ENCODE peak calls at places on chromosomes 3 and 15, in nine cellular contexts. A is left ventricle myocardium inferior; K is fibroblast of the aortic adventitia; F is GM23248; P is A673; L is CD4-positive, CD25-positive, alpha-beta regulatory T cell; V is cardiac muscle cell; B is CD8-positive, alpha-beta memory T cell; S is mucosa of descending colon. U is an unnamed sample.
A peak's percentile ranks its signal among the peaks of the same experiment; 100 is the strongest.

GRCh38 chr3:19052874-19053273 is 95.4 kb upstream of the KCNH8 start:
- DNase-seq in V (no peak), A (no peak), K (no peak), P (no peak), B (no peak), F (no peak), S (no peak), L (no peak), U (no peak)

GRCh38 chr3:73361591-73361990 is 263.1 kb downstream of the PDZRN3 start:
- DNase-seq in A (no peak), F (no peak), K (no peak), P (no peak), S (no peak), B (no peak), V (no peak), L (no peak), U (no peak)

GRCh38 chr3:150078983-150079739 is 108.5 kb upstream of the PFN2 start:
- DNase-seq in P (peak; percentile 46), V (no peak), L (no peak), A (no peak), F (peak; percentile 97), S (no peak), K (peak; percentile 87), B (no peak), U (no peak)

GRCh38 chr3:65330072-65330471 is 642.3 kb upstream of the ADAMTS9 start:
- DNase-seq in F (peak; percentile 56), B (no peak), K (peak; percentile 58), S (no peak), L (no peak), P (no peak), A (no peak), V (no peak), U (no peak)

GRCh38 chr3:133049491-133049890 is 11.3 kb downstream of the TMEM108 start:
- DNase-seq in S (no peak), A (no peak), V (no peak), L (no peak), B (no peak), F (no peak), P (no peak), K (no peak), U (no peak)

GRCh38 chr15:53522878-53523455 is 236.5 kb downstream of the WDR72 start:
- DNase-seq in F (no peak), A (no peak), P (peak; percentile 4), S (no peak), L (no peak), K (no peak), B (no peak), V (peak; percentile 42), U (no peak)

GRCh38 chr3:48504051-48504946 is at the start of gene SHISA5:
- DNase-seq in F (peak; percentile 78), V (peak; percentile 68), B (peak; percentile 39), S (peak; percentile 85), L (peak; percentile 61), K (peak; percentile 82), A (peak; percentile 88), P (peak; percentile 35), U (peak; percentile 82)

GRCh38 chr3:188440563-188440962 is 286.6 kb downstream of the LPP start:
- DNase-seq in K (no peak), L (no peak), F (no peak), A (no peak), P (no peak), B (no peak), S (no peak), V (no peak), U (no peak)

GRCh38 chr15:68204776-68205557 is at the start of gene CALML4:
- DNase-seq in S (peak; percentile 93), A (peak; percentile 69), P (no peak), B (no peak), L (no peak), V (no peak), F (peak; percentile 59), K (peak; percentile 65), U (no peak)

GRCh38 chr3:128009952-128010846 is 42.0 kb upstream of the SEC61A1 start:
- DNase-seq in A (no peak), K (peak; percentile 97), B (no peak), S (no peak), L (no peak), F (peak; percentile 78), V (no peak), P (peak; percentile 24), U (no peak)

GRCh38 chr3:181253796-181254195 is 264.3 kb upstream of the DNAJC19 start:
- DNase-seq in B (no peak), V (peak; percentile 50), L (no peak), P (no peak), K (no peak), F (no peak), S (no peak), A (no peak), U (peak; percentile 42)

GRCh38 chr15:81033508-81033907 is 32.8 kb downstream of the TLNRD1 start:
- DNase-seq in S (no peak), B (no peak), V (no peak), A (no peak), K (no peak), L (no peak), P (no peak), F (no peak), U (no peak)

GRCh38 chr3:49839193-49839809 is 17.1 kb downstream of the TRAIP start:
- DNase-seq in F (peak; percentile 86), L (peak; percentile 84), V (peak; percentile 83), A (peak; percentile 86), B (peak; percentile 78), P (peak; percentile 68), K (peak; percentile 87), S (peak; percentile 73), U (peak; percentile 84)

GRCh38 chr15:92112180-92112579 is 258.7 kb downstream of the SLCO3A1 start:
- DNase-seq in K (peak; percentile 81), S (no peak), F (peak; percentile 74), P (no peak), L (no peak), A (no peak), B (no peak), V (no peak), U (no peak)

GRCh38 chr15:86915811-86916331 is 836.2 kb downstream of the AGBL1 start:
- DNase-seq in A (no peak), L (peak; percentile 7), S (no peak), F (peak; percentile 69), V (peak; percentile 73), B (no peak), K (peak; percentile 85), P (peak; percentile 37), U (peak; percentile 33)

GRCh38 chr15:78049691-78050440 is 27.6 kb downstream of the TBC1D2B start:
- DNase-seq in V (no peak), S (no peak), L (peak; percentile 84), F (peak; percentile 90), A (no peak), P (no peak), K (peak; percentile 57), B (peak; percentile 46), U (no peak)

DNA sequence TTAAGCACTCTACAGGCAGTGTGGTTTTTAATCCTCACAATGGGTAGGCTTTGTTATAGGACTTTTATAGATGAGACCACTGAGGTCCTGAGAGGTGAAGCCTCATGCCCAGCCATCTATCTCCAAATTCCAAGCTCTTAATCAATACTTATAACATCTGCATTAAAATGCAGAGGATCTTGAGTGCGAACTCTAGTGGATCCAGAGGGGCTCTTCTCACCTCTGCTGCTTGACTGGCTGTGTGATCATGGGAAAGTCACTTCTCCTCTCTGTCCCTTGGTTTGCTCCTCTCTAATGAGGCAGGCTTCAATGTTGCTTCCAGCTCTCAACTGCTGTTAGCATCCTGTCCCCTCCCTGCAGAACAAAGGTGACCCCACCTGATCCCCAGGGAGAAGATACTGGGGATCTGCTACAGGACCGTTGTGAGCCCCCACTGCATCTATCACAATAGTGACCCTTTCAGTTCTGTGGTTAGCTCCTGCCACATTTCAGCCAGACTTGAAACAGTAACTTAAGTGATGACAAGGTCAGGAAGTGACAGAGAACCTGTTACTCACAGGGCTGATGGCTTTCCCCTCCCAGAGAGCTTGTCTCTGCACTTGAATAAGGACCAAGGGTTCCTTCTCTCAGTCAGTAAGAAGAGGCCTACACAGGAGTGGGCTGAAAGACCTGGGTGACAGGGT is 1.3 kb downstream of the SLC27A2 start:
- DNase-seq in F (peak; percentile 7), S (no peak), B (no peak), A (no peak), K (no peak), P (no peak), L (peak; percentile 27), V (peak; percentile 8), U (peak; percentile 18)
- H3K4me3 ChIP-seq in F (no peak overlapping the region), S (peak overlapping the region; percentile 51), B (peak overlapping the region; percentile 66), A (no peak overlapping the region), K (no peak overlapping the region), P (no peak overlapping the region), L (peak overlapping the region; percentile 64), V (no peak overlapping the region), U (peak overlapping the region; percentile 52)

DNA sequence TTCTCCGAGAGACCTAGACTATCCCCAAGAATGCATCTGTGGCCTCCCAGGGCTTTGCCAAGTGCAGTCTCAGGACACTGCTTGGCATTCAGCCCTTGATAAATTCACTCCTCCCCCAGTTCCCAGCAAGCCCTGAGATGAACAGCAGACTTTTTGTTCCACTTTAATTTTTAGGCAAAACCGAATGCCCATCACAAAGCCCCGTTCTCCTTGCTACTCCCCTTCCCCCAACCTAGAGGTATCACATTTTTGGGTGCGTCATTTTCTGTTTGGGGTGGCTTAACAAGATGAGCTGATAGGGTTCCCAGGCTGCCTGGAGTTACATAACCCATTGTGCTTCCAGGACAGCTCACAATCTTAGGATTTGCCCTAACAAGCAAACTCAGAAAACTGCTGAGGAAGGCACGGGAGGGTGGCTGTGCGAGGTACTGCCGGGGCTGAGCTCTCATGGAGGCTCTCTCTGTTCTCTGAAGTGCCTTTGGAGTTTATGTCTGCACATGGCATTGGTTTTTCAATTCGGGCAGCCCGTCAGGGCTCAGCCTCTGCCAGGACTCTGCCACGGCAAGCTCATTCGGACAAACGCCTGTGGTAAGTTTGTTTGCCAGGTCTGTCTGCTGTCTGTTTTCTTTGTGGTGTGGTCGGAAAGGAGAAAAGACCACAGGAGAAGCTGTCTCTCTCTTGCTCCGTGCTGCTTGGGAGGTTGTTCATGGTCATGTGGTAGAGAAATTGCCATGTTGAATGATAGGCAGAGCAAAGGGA is at the start of gene TRAK1:
- DNase-seq in K (peak; percentile 84), B (no peak), V (no peak), A (peak; percentile 44), S (no peak), P (no peak), F (peak; percentile 95), L (no peak), U (no peak)
- H3K4me3 ChIP-seq in K (peak within 1 kb of the TSS; percentile 52), B (no peak within 1 kb of the TSS), V (no peak within 1 kb of the TSS), A (peak within 1 kb of the TSS; percentile 56), S (no peak within 1 kb of the TSS), P (no peak within 1 kb of the TSS), F (peak within 1 kb of the TSS; percentile 73), L (no peak within 1 kb of the TSS), U (no peak within 1 kb of the TSS)

DNA sequence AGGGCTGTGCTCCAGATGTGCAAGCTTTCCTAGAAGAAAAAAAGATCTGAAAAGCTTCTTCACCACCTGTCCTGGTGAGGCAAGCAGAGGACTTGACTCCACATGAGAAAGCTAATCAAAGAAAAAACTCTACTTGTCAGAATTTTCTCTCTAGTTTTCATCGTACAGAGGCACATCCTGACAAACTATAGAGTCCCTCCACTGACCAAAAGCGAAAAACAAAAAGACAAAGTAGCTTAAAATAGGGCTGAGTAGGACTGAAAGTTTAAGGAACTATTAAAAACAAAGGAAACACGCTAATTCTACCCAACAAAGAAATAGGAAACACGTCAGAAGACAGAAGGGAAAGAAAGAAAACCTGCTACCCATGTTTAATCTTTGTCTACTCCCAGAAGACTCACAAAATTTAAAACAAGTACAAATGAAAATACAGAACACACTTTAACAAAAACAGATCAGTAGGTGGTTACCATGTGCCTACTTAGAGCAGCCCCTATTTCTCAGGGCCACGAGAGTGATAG is 26.5 kb downstream of the NANOGP8 start:
- DNase-seq in K (no peak), P (peak; percentile 92), A (no peak), S (no peak), F (no peak), B (no peak), V (no peak), L (no peak), U (no peak)
- H3K4me3 ChIP-seq in K (no peak overlapping the region), P (no peak overlapping the region), A (no peak overlapping the region), S (no peak overlapping the region), F (no peak overlapping the region), B (no peak overlapping the region), V (no peak overlapping the region), L (no peak overlapping the region), U (no peak overlapping the region)

GRCh38 chr3:69143605-69144004 is 21.2 kb upstream of the LMOD3 start:
- DNase-seq in L (no peak), A (no peak), K (peak; percentile 40), S (no peak), P (peak; percentile 11), B (no peak), V (no peak), F (peak; percentile 6), U (no peak)
- H3K4me3 ChIP-seq in L (no peak overlapping the region), A (no peak overlapping the region), K (no peak overlapping the region), S (no peak overlapping the region), P (no peak overlapping the region), B (no peak overlapping the region), V (no peak overlapping the region), F (no peak overlapping the region), U (no peak overlapping the region)

U was measured in HAP-1.